ENCODE peak calls at places on chromosomes 6 and 20, in five cellular contexts. T, X, I, C and L are unnamed samples.

GRCh38 chr6:37665309-37665708 is 32.4 kb downstream of the MDGA1 start:
- DNase-seq in I (no peak), C (no peak), X (no peak), T (no peak), L (no peak)

GRCh38 chr20:24692429-24693190 is 223.2 kb downstream of the SYNDIG1 start:
- DNase-seq in C (no peak), X (no peak), I (peak), T (no peak), L (no peak)

GRCh38 chr6:118886641-118887040 is 7.3 kb upstream of the ASF1A start:
- DNase-seq in C (no peak), T (no peak), I (no peak), X (no peak), L (no peak)

GRCh38 chr6:28488916-28489365 is 26.7 kb downstream of the GPX6 start:
- DNase-seq in C (no peak), T (peak), X (peak), I (no peak), L (no peak)

GRCh38 chr6:72946766-72947165 is 278.5 kb downstream of the KHDC1L start:
- DNase-seq in X (peak), I (no peak), C (no peak), T (no peak), L (no peak)

GRCh38 chr6:71707059-71707458 is 179.3 kb upstream of the RIMS1 start:
- DNase-seq in C (no peak), X (no peak), I (no peak), T (no peak), L (no peak)

GRCh38 chr20:8642247-8642646 is 426.6 kb upstream of the PLCB4 start:
- DNase-seq in T (no peak), I (no peak), X (no peak), C (no peak), L (no peak)

GRCh38 chr6:121187833-121188200 is 146.5 kb downstream of the TBC1D32 start:
- DNase-seq in I (no peak), X (no peak), T (no peak), C (no peak), L (no peak)

GRCh38 chr6:146879406-146880117 is 280.8 kb downstream of the ADGB start:
- DNase-seq in X (no peak), T (no peak), I (no peak), C (no peak), L (no peak)

GRCh38 chr20:51500311-51500710 is 42.2 kb downstream of the NFATC2 start:
- DNase-seq in X (no peak), T (no peak), I (no peak), C (peak), L (no peak)

GRCh38 chr6:7617954-7618764 is 28.2 kb downstream of the SNRNP48 start:
- DNase-seq in I (peak), X (no peak), C (no peak), T (no peak), L (peak)

GRCh38 chr6:137945149-137945498 is 78.1 kb downstream of the TNFAIP3 start:
- DNase-seq in X (no peak), T (no peak), C (no peak), I (no peak), L (no peak)

GRCh38 chr20:2745060-2745910 is 52.7 kb downstream of the EBF4 start:
- DNase-seq in T (no peak), I (no peak), X (no peak), C (no peak), L (no peak)

GRCh38 chr6:127459231-127459641 is at the start of gene KIAA0408:
- DNase-seq in T (peak), I (peak), X (no peak), C (no peak), L (peak)

GRCh38 chr6:56875961-56876360 is 78.9 kb upstream of the BEND6 start:
- DNase-seq in C (no peak), X (peak), I (no peak), T (no peak), L (no peak)

GRCh38 chr6:119832411-119832810 is 482.9 kb upstream of the MAN1A1 start:
- DNase-seq in I (no peak), X (no peak), T (no peak), C (no peak), L (no peak)

GRCh38 chr6:55578537-55579363 is at the start of gene HMGCLL1:
- DNase-seq in T (no peak), X (peak), I (no peak), C (no peak), L (peak)

GRCh38 chr20:15930324-15931305 is 642.6 kb downstream of the KIF16B start:
- DNase-seq in C (peak), X (peak), T (no peak), I (no peak), L (peak)

GRCh38 chr6:26197736-26198625 is 110.8 kb downstream of the HFE start:
- DNase-seq in I (no peak), X (no peak), T (no peak), C (peak), L (no peak)

GRCh38 chr20:37516697-37517370 is 4.2 kb upstream of the NNAT start:
- DNase-seq in X (no peak), C (no peak), I (no peak), T (no peak), L (no peak)

GRCh38 chr6:31680226-31680840 is 534 bp downstream of the LY6G5C start:
- DNase-seq in T (no peak), I (no peak), C (no peak), X (no peak), L (no peak)
- H3K27ac ChIP-seq in T (no peak), I (peak), C (no peak), X (peak), L (no peak)

DNA sequence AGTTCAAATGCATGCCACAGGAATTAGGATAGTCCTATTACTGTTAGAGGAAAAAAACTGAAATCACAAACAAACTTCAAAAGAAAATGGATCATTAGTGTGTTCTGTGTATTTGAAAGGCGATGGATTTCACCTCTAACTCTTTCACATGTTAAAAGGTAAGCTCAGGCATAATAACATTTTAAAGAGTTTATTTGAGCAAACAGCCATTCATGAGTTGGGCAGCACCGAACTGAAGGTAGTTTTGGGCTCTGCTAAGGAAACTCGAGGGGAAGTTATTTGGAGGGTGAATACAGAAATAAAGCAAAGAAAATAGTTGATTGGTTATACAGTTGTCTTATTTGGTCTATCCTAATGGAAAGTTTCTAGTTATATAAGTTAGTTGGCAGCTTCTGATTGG is 546.5 kb upstream of the POU3F2 start:
- DNase-seq in I (no peak), C (no peak), X (no peak), T (no peak), L (no peak)
- TF ChIP-seq CTCF in I (no peak), C (no peak), X (no peak), T (no peak), L (no peak)

GRCh38 chr6:136792066-136792944 is at the start of gene MAP3K5:
- DNase-seq in X (peak), T (peak), C (peak), I (peak), L (peak)
- H3K27ac ChIP-seq in X (peak), T (peak), C (peak), I (peak), L (peak)

GRCh38 chr6:151690768-151691562 is 116.5 kb upstream of the ESR1 start:
- DNase-seq in X (no peak), I (no peak), C (peak), T (no peak), L (no peak)

GRCh38 chr6:151692216-151692615 is 115.3 kb upstream of the ESR1 start:
- DNase-seq in I (no peak), X (no peak), T (no peak), C (no peak), L (no peak)

GRCh38 chr6:151689499-151690201 is 117.8 kb upstream of the ESR1 start:
- DNase-seq in T (no peak), I (no peak), C (no peak), X (no peak), L (no peak)

GRCh38 chr6:151693366-151693765 is 114.1 kb upstream of the ESR1 start:
- DNase-seq in C (no peak), T (no peak), I (no peak), X (no peak), L (no peak)

GRCh38 chr6:151690303-151690702 is 117.2 kb upstream of the ESR1 start:
- DNase-seq in T (no peak), X (no peak), I (no peak), C (peak), L (no peak)
- TF ChIP-seq CTCF in T (no peak), X (no peak), I (peak), C (peak), L (no peak)

GRCh38 chr6:39886871-39887270 is 47.4 kb downstream of the MOCS1 start:
- DNase-seq in X (no peak), I (no peak), C (no peak), T (no peak), L (no peak)

GRCh38 chr6:39882567-39882953 is 51.7 kb downstream of the MOCS1 start:
- DNase-seq in X (no peak), C (no peak), T (peak), I (peak), L (peak)

GRCh38 chr6:39885691-39886090 is 48.6 kb downstream of the MOCS1 start:
- DNase-seq in C (no peak), I (no peak), T (no peak), X (no peak), L (no peak)

GRCh38 chr6:39881851-39882566 is 52.3 kb downstream of the MOCS1 start:
- DNase-seq in I (peak), X (no peak), C (no peak), T (no peak), L (no peak)

GRCh38 chr6:39884696-39885095 is 49.6 kb downstream of the MOCS1 start:
- DNase-seq in X (no peak), C (no peak), I (no peak), T (no peak), L (no peak)
- H3K27ac ChIP-seq in X (no peak), C (no peak), I (peak), T (no peak), L (no peak)